ENCODE peak calls at places on chromosomes 7 and 10, in eight cellular contexts. I is kidney epithelial cell, O is stomach, C is AG09309, P is heart right ventricle, Z is lower lobe of right lung, A is endothelial cell, G is hepatocyte. V is an unnamed sample.

GRCh38 chr10:48683893-48684292 is 780 bp upstream of the WDFY4 start:
- DNase-seq in I (no peak), O (no peak), C (no peak), P (no peak), Z (no peak), A (no peak), G (no peak), V (no peak)

GRCh38 chr7:112452102-112452888 is 2.0 kb downstream of the IFRD1 start:
- DNase-seq in I (no peak), O (peak), C (no peak), P (peak), Z (peak), A (peak), G (peak), V (no peak)

GRCh38 chr10:99798031-99798430 is 15.6 kb downstream of the ABCC2 start:
- DNase-seq in I (no peak), O (no peak), C (no peak), P (no peak), Z (no peak), A (no peak), G (no peak), V (no peak)

GRCh38 chr10:93475871-93476270 is 6.3 kb downstream of the MYOF start:
- DNase-seq in I (no peak), O (no peak), C (no peak), P (no peak), Z (no peak), A (no peak), G (no peak), V (no peak)

GRCh38 chr10:31948021-31948420 is 19.4 kb upstream of the ARHGAP12 start:
- DNase-seq in I (no peak), O (no peak), C (no peak), P (no peak), Z (no peak), A (no peak), G (no peak), V (no peak)

GRCh38 chr10:37991655-37992054 is 15.2 kb upstream of the ZNF25 start:
- DNase-seq in I (no peak), O (no peak), C (no peak), P (no peak), Z (no peak), A (no peak), G (no peak), V (no peak)

GRCh38 chr10:23826399-23826798 is 382.5 kb upstream of the KIAA1217 start:
- DNase-seq in I (peak), O (no peak), C (no peak), P (peak), Z (no peak), A (peak), G (peak), V (peak)

GRCh38 chr7:130356760-130357611 is 12.4 kb downstream of the CPA5 start:
- DNase-seq in I (peak), O (no peak), C (no peak), P (no peak), Z (no peak), A (no peak), G (peak), V (peak)

GRCh38 chr7:46233585-46234329 is 312.7 kb upstream of the IGFBP3 start:
- DNase-seq in I (no peak), O (no peak), C (no peak), P (no peak), Z (no peak), A (no peak), G (no peak), V (no peak)

GRCh38 chr7:66725843-66726242 is 14.7 kb upstream of the RABGEF1 start:
- DNase-seq in I (no peak), O (no peak), C (no peak), P (no peak), Z (no peak), A (no peak), G (no peak), V (no peak)

GRCh38 chr10:88991900-88992237 is 1.3 kb downstream of the FAS start:
- DNase-seq in I (no peak), O (no peak), C (no peak), P (no peak), Z (no peak), A (no peak), G (no peak), V (no peak)

GRCh38 chr7:142420554-142421362 is 162.9 kb upstream of the PRSS58 start:
- DNase-seq in I (no peak), O (no peak), C (no peak), P (no peak), Z (no peak), A (peak), G (peak), V (peak)

GRCh38 chr7:99440195-99440594 is 1.5 kb downstream of the CPSF4 start:
- DNase-seq in I (no peak), O (no peak), C (peak), P (no peak), Z (no peak), A (no peak), G (no peak), V (no peak)

GRCh38 chr10:86960003-86960862 is 1.8 kb downstream of the SNCG start:
- DNase-seq in I (no peak), O (no peak), C (no peak), P (peak), Z (peak), A (peak), G (peak), V (peak)

GRCh38 chr7:28804990-28805389 is 153.1 kb downstream of the TRIL start:
- DNase-seq in I (no peak), O (no peak), C (peak), P (no peak), Z (no peak), A (no peak), G (no peak), V (no peak)

GRCh38 chr7:44175730-44176129 is 13.5 kb downstream of the GCK start:
- DNase-seq in I (no peak), O (no peak), C (no peak), P (no peak), Z (no peak), A (no peak), G (no peak), V (no peak)

GRCh38 chr10:81026597-81026996 is 488.9 kb downstream of the SH2D4B start:
- DNase-seq in I (peak), O (no peak), C (no peak), P (no peak), Z (no peak), A (no peak), G (no peak), V (no peak)

GRCh38 chr7:100585511-100586265 is at the start of gene LRCH4:
- DNase-seq in I (no peak), O (peak), C (no peak), P (no peak), Z (peak), A (peak), G (peak), V (peak)

GRCh38 chr10:103666109-103666508 is 172.6 kb downstream of the NEURL1 start:
- DNase-seq in I (no peak), O (no peak), C (no peak), P (no peak), Z (no peak), A (peak), G (no peak), V (peak)

GRCh38 chr10:3887885-3888476 is 103.0 kb upstream of the KLF6 start:
- DNase-seq in I (peak), O (no peak), C (peak), P (peak), Z (no peak), A (no peak), G (peak), V (peak)

GRCh38 chr7:42164946-42165345 is 72.1 kb downstream of the GLI3 start:
- DNase-seq in I (no peak), O (no peak), C (no peak), P (no peak), Z (no peak), A (no peak), G (no peak), V (no peak)

GRCh38 chr10:132264966-132265877 is 42.5 kb downstream of the STK32C start:
- DNase-seq in I (no peak), O (no peak), C (no peak), P (no peak), Z (peak), A (no peak), G (peak), V (no peak)

GRCh38 chr10:100828744-100829102 is 83.3 kb downstream of the PAX2 start:
- DNase-seq in I (no peak), O (no peak), C (no peak), P (no peak), Z (no peak), A (no peak), G (peak), V (peak)

GRCh38 chr7:155470686-155471638 is 13.0 kb downstream of the EN2 start:
- DNase-seq in I (no peak), O (no peak), C (no peak), P (no peak), Z (no peak), A (no peak), G (no peak), V (no peak)

GRCh38 chr7:117072620-117073118 is 119.4 kb downstream of the ST7 start:
- DNase-seq in I (no peak), O (peak), C (no peak), P (peak), Z (peak), A (no peak), G (no peak), V (no peak)

GRCh38 chr7:30040938-30041337 is 12.7 kb downstream of the PLEKHA8 start:
- DNase-seq in I (no peak), O (no peak), C (no peak), P (no peak), Z (no peak), A (no peak), G (no peak), V (no peak)

GRCh38 chr7:12504144-12504543 is 66.4 kb upstream of the SCIN start:
- DNase-seq in I (no peak), O (no peak), C (no peak), P (no peak), Z (no peak), A (no peak), G (no peak), V (no peak)

GRCh38 chr7:36192050-36192824 is 39.2 kb downstream of the EEPD1 start:
- DNase-seq in I (no peak), O (no peak), C (peak), P (no peak), Z (no peak), A (no peak), G (peak), V (no peak)

GRCh38 chr10:33803248-33803647 is 468.8 kb upstream of the NRP1 start:
- DNase-seq in I (peak), O (no peak), C (no peak), P (no peak), Z (no peak), A (no peak), G (no peak), V (no peak)

GRCh38 chr7:24980695-24981543 is 941 bp upstream of the OSBPL3 start:
- DNase-seq in I (no peak), O (peak), C (no peak), P (peak), Z (peak), A (no peak), G (peak), V (peak)

GRCh38 chr10:865924-866576 is 65.5 kb downstream of the LARP4B start:
- DNase-seq in I (no peak), O (no peak), C (no peak), P (no peak), Z (no peak), A (no peak), G (no peak), V (no peak)

GRCh38 chr7:99729501-99730261 is 5.3 kb downstream of the CYP3A7 start:
- DNase-seq in I (no peak), O (no peak), C (peak), P (no peak), Z (no peak), A (no peak), G (peak), V (no peak)

GRCh38 chr7:157859915-157860314 is 523.1 kb downstream of the DNAJB6 start:
- DNase-seq in I (no peak), O (no peak), C (no peak), P (no peak), Z (no peak), A (no peak), G (no peak), V (no peak)
- TF ChIP-seq CTCF in I (no peak), O (no peak), C (no peak), P (no peak), Z (no peak), A (no peak), G (no peak), V (no peak)

GRCh38 chr10:46319383-46319782 is 32.6 kb downstream of the ANTXRL start:
- DNase-seq in I (no peak), O (no peak), C (no peak), P (no peak), Z (no peak), A (no peak), G (no peak), V (no peak)

GRCh38 chr10:46317889-46318288 is 31.1 kb downstream of the ANTXRL start:
- DNase-seq in I (no peak), O (no peak), C (no peak), P (no peak), Z (no peak), A (no peak), G (no peak), V (no peak)

GRCh38 chr10:46323176-46323575 is 36.4 kb downstream of the ANTXRL start:
- DNase-seq in I (no peak), O (no peak), C (no peak), P (no peak), Z (no peak), A (no peak), G (no peak), V (no peak)

GRCh38 chr10:46321770-46322169 is 35.0 kb downstream of the ANTXRL start:
- DNase-seq in I (no peak), O (no peak), C (no peak), P (no peak), Z (no peak), A (no peak), G (no peak), V (no peak)

GRCh38 chr10:46318808-46319207 is 32.0 kb downstream of the ANTXRL start:
- DNase-seq in I (no peak), O (no peak), C (no peak), P (no peak), Z (no peak), A (no peak), G (no peak), V (no peak)
- TF ChIP-seq CTCF in I (no peak), O (no peak), C (no peak), P (no peak), Z (no peak), A (no peak), G (no peak), V (no peak)

DNA sequence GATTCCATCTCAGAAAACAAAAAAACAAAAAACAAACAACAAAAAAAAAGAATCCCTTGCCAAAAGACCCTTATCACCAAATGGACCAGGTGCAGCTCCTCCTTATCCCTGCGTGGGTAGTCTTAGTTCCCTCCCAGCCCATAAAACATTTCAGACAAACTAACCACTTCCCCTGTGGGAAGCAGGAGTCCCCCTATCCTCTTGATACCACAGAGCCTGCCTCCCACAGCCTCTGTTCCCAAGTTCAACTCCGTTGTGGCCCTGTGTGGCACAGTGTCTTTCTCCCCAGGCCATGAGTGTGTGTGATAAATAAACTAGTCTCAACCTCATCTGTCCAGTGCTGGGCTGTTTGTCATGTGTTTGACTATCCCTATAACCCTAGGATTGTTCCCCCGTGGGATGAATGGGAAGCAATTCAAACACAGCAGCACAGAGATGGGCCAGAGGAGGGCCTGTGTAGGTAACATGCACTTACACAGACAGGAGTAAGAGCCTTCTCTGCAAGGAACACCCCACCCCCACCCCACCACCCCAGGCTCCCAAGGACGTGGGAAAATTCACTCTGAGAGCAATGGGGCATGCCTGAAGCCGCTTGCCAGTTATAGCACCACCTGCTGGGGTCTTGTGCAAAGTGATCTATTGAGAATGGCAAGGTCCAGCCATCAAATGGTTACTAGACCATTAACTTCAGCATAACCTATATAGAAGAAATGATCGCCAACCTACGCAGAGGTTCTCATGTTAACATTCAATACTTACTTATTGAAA is 147.1 kb upstream of the GHITM start:
- DNase-seq in I (no peak), O (no peak), C (no peak), P (no peak), Z (no peak), A (peak), G (peak), V (peak)
- TF ChIP-seq CTCF in I (peak), O (no peak), C (peak), P (peak), Z (no peak), A (peak), G (peak), V (no peak)

GRCh38 chr7:17697128-17697881 is 243.0 kb downstream of the SNX13 start:
- DNase-seq in I (no peak), O (no peak), C (no peak), P (no peak), Z (no peak), A (no peak), G (no peak), V (no peak)

GRCh38 chr7:17699696-17700095 is 240.6 kb downstream of the SNX13 start:
- DNase-seq in I (no peak), O (no peak), C (no peak), P (no peak), Z (no peak), A (no peak), G (no peak), V (no peak)

GRCh38 chr7:17700138-17700537 is 240.2 kb downstream of the SNX13 start:
- DNase-seq in I (no peak), O (no peak), C (no peak), P (no peak), Z (no peak), A (no peak), G (no peak), V (no peak)

DNA sequence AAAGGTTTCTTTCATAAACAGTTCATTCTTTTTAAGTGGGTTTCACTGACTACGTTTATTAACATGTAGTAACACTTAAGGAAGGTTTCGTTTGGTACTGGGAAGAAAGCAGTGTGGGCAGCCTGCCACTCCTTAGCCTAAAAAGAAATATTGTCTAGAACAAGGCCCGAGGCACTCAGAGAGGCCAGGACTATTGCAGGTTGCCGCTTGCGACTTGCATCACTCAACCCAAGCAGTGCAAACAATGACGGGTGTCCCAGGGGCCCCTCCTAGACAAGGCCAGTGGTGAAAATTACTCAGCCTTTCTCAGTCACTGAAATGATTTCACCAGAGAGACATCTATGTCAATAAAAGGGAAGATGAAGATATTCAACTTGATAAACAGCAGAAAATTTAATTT is 243.9 kb downstream of the SNX13 start:
- DNase-seq in I (no peak), O (no peak), C (peak), P (no peak), Z (peak), A (no peak), G (peak), V (no peak)
- TF ChIP-seq CTCF in I (no peak), O (no peak), C (no peak), P (no peak), Z (no peak), A (no peak), G (no peak), V (no peak)

GRCh38 chr10:114458955-114459354 is 54.7 kb upstream of the AFAP1L2 start:
- DNase-seq in I (no peak), O (peak), C (no peak), P (no peak), Z (peak), A (peak), G (peak), V (peak)
- TF ChIP-seq CTCF in I (peak), O (peak), C (peak), P (peak), Z (peak), A (peak), G (peak), V (peak)

GRCh38 chr7:34281260-34281659 is 375.9 kb downstream of the BMPER start:
- DNase-seq in I (no peak), O (no peak), C (no peak), P (no peak), Z (no peak), A (no peak), G (no peak), V (no peak)
- TF ChIP-seq CTCF in I (peak), O (no peak), C (peak), P (no peak), Z (no peak), A (no peak), G (no peak), V (no peak)

GRCh38 chr7:128404826-128405344 is 4.9 kb downstream of the IMPDH1 start:
- DNase-seq in I (no peak), O (no peak), C (no peak), P (no peak), Z (no peak), A (no peak), G (no peak), V (peak)
- TF ChIP-seq CTCF in I (peak), O (peak), C (peak), P (peak), Z (no peak), A (no peak), G (peak), V (no peak)

GRCh38 chr10:13161267-13162012 is at the start of gene MCM10:
- DNase-seq in I (peak), O (peak), C (peak), P (peak), Z (peak), A (peak), G (peak), V (peak)
- TF ChIP-seq CTCF in I (peak), O (peak), C (peak), P (peak), Z (peak), A (peak), G (peak), V (peak)

DNA sequence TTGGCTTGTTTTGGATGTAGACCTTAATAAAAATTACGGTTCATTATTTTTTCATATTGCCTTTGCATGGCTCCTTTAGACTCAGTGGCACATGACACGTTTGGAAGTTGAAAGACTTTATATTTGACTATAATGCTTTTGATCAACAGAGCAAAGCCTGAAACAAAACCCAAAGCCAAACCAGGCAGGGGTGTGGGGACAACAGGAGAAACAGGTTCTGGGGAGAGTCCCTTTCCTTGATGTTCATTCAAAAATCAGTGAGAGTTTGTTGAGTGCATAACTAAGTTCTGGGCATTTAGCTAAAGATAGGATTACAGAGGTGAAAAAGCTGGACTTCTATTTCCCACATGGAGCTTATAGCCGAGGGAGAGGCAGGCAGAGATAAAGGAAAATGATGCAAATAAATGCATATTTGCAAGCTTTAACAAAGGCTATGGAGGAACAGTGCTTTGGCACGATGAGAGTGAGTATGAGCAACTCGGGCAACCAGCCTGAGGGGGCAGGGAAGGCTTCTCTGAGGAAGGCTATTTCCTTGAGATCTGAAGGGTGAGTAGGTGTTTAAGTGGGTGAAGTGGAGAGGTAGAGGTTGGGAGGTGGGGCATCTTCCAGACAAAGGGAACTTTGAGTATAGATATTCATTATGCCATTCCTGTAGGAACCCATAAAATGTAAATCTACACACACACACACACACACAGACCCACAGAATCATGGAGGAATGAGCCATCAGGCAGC is 34.5 kb upstream of the PDZD8 start:
- DNase-seq in I (no peak), O (no peak), C (no peak), P (no peak), Z (no peak), A (no peak), G (no peak), V (no peak)
- TF ChIP-seq CTCF in I (no peak), O (no peak), C (no peak), P (no peak), Z (no peak), A (no peak), G (no peak), V (no peak)

V was measured in activated CD8-positive, alpha-beta T cell treated with anti-CD3 and anti-CD28 coated beads for 36 hours.